ENCODE peak calls at places on chromosomes 16 and 17, in seven cellular contexts. R is T-helper 17 cell, Y is iPS-NIHi11, N is Panc1, W is NCI-H460, J is kidney, Z is T1000. E is an unnamed sample.

GRCh38 chr16:16884451-16884850 is 505.5 kb downstream of the NPIPA7 start:
- DNase-seq in R (no peak), Y (no peak), N (no peak), W (no peak), J (no peak), Z (no peak), E (no peak)

GRCh38 chr17:67290994-67291362 is 46.0 kb upstream of the HELZ start:
- DNase-seq in R (no peak), Y (no peak), N (no peak), W (no peak), J (no peak), Z (no peak), E (no peak)

GRCh38 chr17:73228748-73229236 is 32.9 kb downstream of the CPSF4L start:
- DNase-seq in R (no peak), Y (peak), N (no peak), W (peak), J (no peak), Z (peak), E (peak)

GRCh38 chr17:36505171-36505570 is 18.7 kb downstream of the ZNHIT3 start:
- DNase-seq in R (no peak), Y (no peak), N (no peak), W (no peak), J (peak), Z (no peak), E (no peak)

GRCh38 chr16:84641643-84642358 is 6.5 kb upstream of the KLHL36 start:
- DNase-seq in R (no peak), Y (no peak), N (no peak), W (no peak), J (no peak), Z (no peak), E (no peak)

GRCh38 chr16:72942021-72942420 is 105.9 kb downstream of the ZFHX3 start:
- DNase-seq in R (no peak), Y (no peak), N (no peak), W (no peak), J (no peak), Z (no peak), E (no peak)

GRCh38 chr16:2969545-2970521 is 685 bp downstream of the PAQR4 start:
- DNase-seq in R (peak), Y (peak), N (no peak), W (peak), J (peak), Z (peak), E (peak)

GRCh38 chr17:82019905-82020873 is 2.5 kb downstream of the CENPX start:
- DNase-seq in R (peak), Y (peak), N (no peak), W (peak), J (no peak), Z (peak), E (peak)

GRCh38 chr17:47847341-47848197 is 3.4 kb downstream of the SP6 start:
- DNase-seq in R (no peak), Y (peak), N (no peak), W (no peak), J (no peak), Z (no peak), E (no peak)

GRCh38 chr16:89244754-89245153 is 27.3 kb downstream of the ZNF778 start:
- DNase-seq in R (no peak), Y (no peak), N (no peak), W (no peak), J (peak), Z (no peak), E (no peak)

GRCh38 chr17:17079336-17079735 is 37.1 kb downstream of the MPRIP start:
- DNase-seq in R (no peak), Y (no peak), N (no peak), W (no peak), J (peak), Z (no peak), E (no peak)

GRCh38 chr17:15490634-15491261 is 23.3 kb upstream of the CDRT4 start:
- DNase-seq in R (no peak), Y (peak), N (no peak), W (peak), J (peak), Z (peak), E (peak)

GRCh38 chr17:81723651-81724209 is 11.6 kb downstream of the SLC25A10 start:
- DNase-seq in R (no peak), Y (no peak), N (no peak), W (no peak), J (no peak), Z (no peak), E (no peak)

GRCh38 chr17:66508896-66509843 is 206.8 kb downstream of the PRKCA start:
- DNase-seq in R (no peak), Y (no peak), N (peak), W (no peak), J (no peak), Z (peak), E (peak)

GRCh38 chr16:19997734-19998133 is 76.0 kb downstream of the GPR139 start:
- DNase-seq in R (no peak), Y (no peak), N (no peak), W (no peak), J (no peak), Z (no peak), E (no peak)

GRCh38 chr17:42878123-42878880 is 22.3 kb upstream of the G6PC1 start:
- DNase-seq in R (no peak), Y (peak), N (no peak), W (no peak), J (peak), Z (no peak), E (no peak)

E was measured in HTR-8/SVneo.